ENCODE peak calls at places on chromosomes 16 and 17, in four cellular contexts. D is A549, P is upper lobe of left lung, U is H54. A is an unnamed sample.

GRCh38 chr17:51435171-51435552 is 174.8 kb downstream of the UTP18 start:
- DNase-seq in U (no peak), D (no peak), P (no peak), A (peak)

GRCh38 chr16:50509521-50510341 is 38.5 kb upstream of the NKD1 start:
- DNase-seq in U (no peak), P (no peak), D (no peak), A (peak)

GRCh38 chr17:82052638-82053059 is 951 bp downstream of the GPS1 start:
- DNase-seq in P (no peak), D (no peak), U (no peak), A (no peak)

GRCh38 chr16:84889066-84889465 is 69.3 kb downstream of the CRISPLD2 start:
- DNase-seq in P (no peak), U (no peak), D (no peak), A (no peak)

GRCh38 chr16:8848939-8849391 is 19.8 kb downstream of the CARHSP1 start:
- DNase-seq in U (peak), D (peak), P (no peak), A (no peak)

GRCh38 chr17:27577884-27578717 is 52.9 kb upstream of the LGALS9 start:
- DNase-seq in P (peak), U (no peak), D (no peak), A (peak)

GRCh38 chr17:10792156-10792555 is 11.7 kb downstream of the TMEM238L start:
- DNase-seq in D (no peak), U (no peak), P (no peak), A (peak)

GRCh38 chr16:79540825-79541595 is 59.5 kb downstream of the MAF start:
- DNase-seq in P (no peak), D (no peak), U (no peak), A (no peak)

GRCh38 chr16:5066511-5066910 is 755 bp upstream of the C16orf89 start:
- DNase-seq in P (no peak), U (no peak), D (no peak), A (no peak)

GRCh38 chr16:84694980-84695379 is 4.8 kb upstream of the USP10 start:
- DNase-seq in D (no peak), U (no peak), P (no peak), A (no peak)

GRCh38 chr17:74012465-74012864 is 191.0 kb upstream of the RPL38 start:
- DNase-seq in P (peak), D (no peak), U (no peak), A (no peak)

GRCh38 chr17:60134396-60135159 is 15.2 kb upstream of the CA4 start:
- DNase-seq in U (no peak), P (no peak), D (no peak), A (peak)

GRCh38 chr17:73841431-73842060 is 197.3 kb upstream of the SDK2 start:
- DNase-seq in D (peak), P (no peak), U (no peak), A (no peak)

GRCh38 chr16:81429045-81429521 is 15.5 kb upstream of the CMIP start:
- DNase-seq in D (no peak), P (peak), U (peak), A (peak)

GRCh38 chr16:2773188-2773968 is 3.7 kb downstream of the ELOB start:
- DNase-seq in U (peak), P (no peak), D (no peak), A (no peak)
- TF ChIP-seq POLR2A in U (no peak), P (no peak), D (no peak), A (no peak)

GRCh38 chr17:58436805-58437239 is 19.5 kb upstream of the RNF43 start:
- DNase-seq in U (no peak), P (no peak), D (no peak), A (peak)

GRCh38 chr17:58427807-58428206 is 10.5 kb upstream of the RNF43 start:
- DNase-seq in U (no peak), D (no peak), P (no peak), A (no peak)

GRCh38 chr17:58432806-58433573 is 15.7 kb upstream of the RNF43 start:
- DNase-seq in P (no peak), D (no peak), U (no peak), A (no peak)
- TF ChIP-seq POLR2A in P (no peak), D (no peak), U (no peak), A (no peak)

GRCh38 chr16:3020604-3021448 is 658 bp downstream of the TNFRSF12A start:
- DNase-seq in P (peak), D (peak), U (peak), A (peak)

GRCh38 chr16:3021449-3022207 is 1.5 kb downstream of the TNFRSF12A start:
- DNase-seq in D (peak), U (peak), P (peak), A (peak)

GRCh38 chr16:3019594-3020246 is 448 bp upstream of the TNFRSF12A start:
- DNase-seq in P (no peak), D (no peak), U (no peak), A (no peak)

GRCh38 chr16:3022208-3022696 is 1.5 kb downstream of the HCFC1R1 start:
- DNase-seq in U (peak), P (peak), D (peak), A (peak)

GRCh38 chr16:3020247-3020603 is at the start of gene TNFRSF12A:
- DNase-seq in P (peak), U (peak), D (peak), A (peak)
- TF ChIP-seq POLR2A in P (peak), U (peak), D (peak), A (peak)

DNA sequence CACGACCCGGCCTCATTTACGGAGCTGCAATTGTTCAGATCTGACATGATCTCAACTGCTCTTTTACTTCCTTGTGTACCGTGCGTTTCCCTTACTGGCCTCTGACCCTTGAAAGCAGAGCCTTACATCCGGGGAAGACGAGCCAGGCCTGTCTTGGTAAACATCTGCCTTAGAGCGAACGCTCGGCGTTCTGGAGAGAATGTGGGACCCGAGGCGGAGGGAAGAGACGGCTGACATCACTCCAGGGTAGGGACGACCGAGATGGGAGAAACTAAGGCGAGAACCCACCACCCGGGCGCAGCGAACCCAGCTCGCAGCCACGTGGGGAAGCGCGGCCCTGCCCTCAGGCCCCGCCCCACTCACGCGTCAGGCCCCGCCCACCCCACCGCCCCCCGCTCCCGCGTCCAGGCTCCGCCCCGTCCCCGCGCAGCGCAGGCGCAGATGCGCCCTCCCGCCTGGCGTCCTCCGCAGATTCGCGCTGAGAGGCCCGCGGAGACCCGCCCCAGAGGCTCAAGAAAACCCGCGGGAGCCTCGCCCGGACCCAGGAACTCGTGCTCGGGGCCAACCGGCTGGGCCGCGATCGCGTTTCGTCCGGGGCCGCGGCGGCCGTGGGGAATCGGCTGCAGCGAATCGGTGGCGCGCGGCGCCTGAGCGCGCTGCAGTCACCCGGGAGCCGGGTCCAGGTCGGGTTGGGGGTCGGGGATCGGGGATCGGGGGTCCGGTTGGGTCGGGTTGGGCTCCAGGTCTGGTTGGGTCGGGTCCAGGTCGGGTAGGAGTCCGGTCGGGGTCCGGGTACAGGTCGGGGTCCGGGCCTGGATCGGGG is at the start of gene TELO2:
- DNase-seq in D (peak), U (peak), P (peak), A (peak)
- TF ChIP-seq POLR2A in D (peak), U (no peak), P (no peak), A (peak)

DNA sequence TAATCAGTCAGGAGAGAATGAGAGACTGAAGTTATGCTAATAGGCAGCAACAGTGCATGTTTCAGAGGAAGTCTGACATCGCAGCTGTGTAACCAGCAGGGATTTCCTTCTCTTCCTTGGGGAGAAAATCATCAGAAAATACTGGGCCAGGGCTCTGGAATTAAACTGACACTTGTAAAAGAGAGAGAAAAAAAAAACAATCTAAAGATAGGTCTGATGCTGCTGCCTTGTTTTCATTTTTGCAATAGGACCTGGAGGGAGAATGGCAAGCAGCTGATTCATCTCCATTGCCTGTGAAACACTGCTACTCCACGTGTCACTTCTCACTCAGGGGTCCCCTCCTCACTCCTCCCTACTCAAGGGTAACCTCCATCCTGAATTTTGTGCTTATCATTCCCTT is 17.7 kb upstream of the CORO6 start:
- DNase-seq in P (no peak), U (no peak), D (no peak), A (no peak)
- TF ChIP-seq POLR2A in P (no peak), U (no peak), D (no peak), A (no peak)

GRCh38 chr16:72012607-72013006 is 4.1 kb downstream of the DHODH start:
- DNase-seq in U (no peak), D (no peak), P (no peak), A (peak)

GRCh38 chr16:72009779-72010178 is 1.2 kb downstream of the DHODH start:
- DNase-seq in D (no peak), P (no peak), U (no peak), A (no peak)

GRCh38 chr16:72013389-72013788 is 4.8 kb downstream of the DHODH start:
- DNase-seq in D (no peak), U (no peak), P (peak), A (peak)

GRCh38 chr16:72013888-72014538 is 5.5 kb downstream of the DHODH start:
- DNase-seq in P (no peak), U (no peak), D (no peak), A (peak)

DNA sequence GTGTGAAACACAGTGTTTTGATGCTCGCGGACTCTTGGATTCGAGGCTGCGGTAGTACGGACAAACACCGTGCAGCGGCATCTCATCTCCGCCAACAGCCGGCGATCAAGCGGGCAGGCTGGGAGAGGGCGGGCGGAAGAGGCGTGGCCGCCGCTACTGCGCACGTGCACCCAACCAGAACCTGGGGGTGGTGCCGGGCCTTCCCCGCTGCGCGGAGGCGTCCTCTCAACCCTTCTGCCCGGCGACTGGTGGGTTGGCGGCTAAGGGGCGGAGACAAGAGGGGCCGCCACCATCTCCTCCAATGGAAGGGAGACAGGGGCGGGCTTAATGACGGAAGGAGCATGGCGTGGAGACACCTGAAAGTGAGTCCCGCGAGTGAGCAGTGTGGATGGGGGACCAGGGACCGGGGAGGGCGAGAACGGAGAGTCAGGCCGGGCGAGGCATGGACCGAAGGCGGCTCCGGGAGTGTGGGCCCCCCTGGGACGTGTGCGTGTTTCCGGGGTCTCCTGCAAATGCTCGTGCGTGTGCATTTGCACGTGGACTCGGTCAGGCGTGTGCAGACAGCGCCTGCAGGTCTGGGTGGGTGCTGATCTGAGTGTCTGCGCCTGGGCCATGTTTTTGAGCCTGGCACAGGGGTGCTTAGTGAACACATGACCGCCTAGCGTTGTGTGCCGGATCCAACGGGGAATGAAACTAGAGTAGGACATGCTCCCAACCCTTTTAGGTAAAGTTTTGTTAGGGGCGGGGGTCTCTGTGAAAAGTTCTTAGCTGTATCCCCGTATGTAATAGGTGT is at the start of gene DHODH:
- DNase-seq in P (peak), D (peak), U (peak), A (peak)
- TF ChIP-seq POLR2A in P (no peak), D (peak), U (peak), A (peak)